ENCODE peak calls at places on chromosomes 11 and 22, in five cellular contexts. A is bronchial epithelial cell, V is psoas muscle, K is left ventricle myocardium inferior, C is epithelial cell of esophagus. M is an unnamed sample.
A peak's percentile ranks its signal among the peaks of the same experiment; 100 is the strongest.

GRCh38 chr11:73019448-73019847 is 122.7 kb downstream of the FCHSD2 start:
- DNase-seq in A (no peak), V (no peak), K (no peak), C (no peak), M (no peak)

GRCh38 chr11:66371627-66372415 is at the start of gene SLC29A2:
- DNase-seq in A (peak; percentile 49), V (peak; percentile 75), K (peak; percentile 73), C (peak; percentile 62), M (no peak)

GRCh38 chr22:39612811-39613548 is 42.4 kb downstream of the CACNA1I start:
- DNase-seq in A (no peak), V (no peak), K (no peak), C (no peak), M (no peak)

GRCh38 chr22:17093081-17093480 is 8.3 kb downstream of the IL17RA start:
- DNase-seq in A (no peak), V (no peak), K (no peak), C (no peak), M (no peak)

GRCh38 chr11:65491614-65492386 is 7.0 kb upstream of the MALAT1 start:
- DNase-seq in A (peak; percentile 83), V (peak; percentile 86), K (peak; percentile 79), C (peak; percentile 90), M (peak; percentile 93)

GRCh38 chr11:109845437-109845836 is 247.8 kb upstream of the ZC3H12C start:
- DNase-seq in A (no peak), V (peak; percentile 18), K (no peak), C (no peak), M (no peak)

GRCh38 chr11:104624021-104624420 is 274.2 kb downstream of the CASP12 start:
- DNase-seq in A (no peak), V (no peak), K (no peak), C (no peak), M (no peak)

GRCh38 chr11:17822021-17822781 is 87.6 kb downstream of the KCNC1 start:
- DNase-seq in A (peak; percentile 32), V (peak; percentile 24), K (peak; percentile 24), C (peak; percentile 47), M (no peak)

GRCh38 chr11:14418801-14419417 is 59.9 kb upstream of the RRAS2 start:
- DNase-seq in A (peak; percentile 61), V (no peak), K (no peak), C (peak; percentile 71), M (peak; percentile 6)

GRCh38 chr11:50423208-50423607 is 390.5 kb downstream of the OR4C45 start:
- DNase-seq in A (no peak), V (no peak), K (no peak), C (no peak), M (no peak)

GRCh38 chr22:48284671-48285070 is 1522.2 kb downstream of the TBC1D22A start:
- DNase-seq in A (no peak), V (no peak), K (no peak), C (no peak), M (no peak)

GRCh38 chr22:45294030-45294429 is 9.3 kb downstream of the UPK3A start:
- DNase-seq in A (no peak), V (no peak), K (no peak), C (no peak), M (no peak)

GRCh38 chr22:40668611-40669390 is 10.5 kb upstream of the MCHR1 start:
- DNase-seq in A (peak; percentile 89), V (no peak), K (no peak), C (peak; percentile 92), M (no peak)

GRCh38 chr11:92180664-92181251 is 43.9 kb upstream of the FAT3 start:
- DNase-seq in A (peak; percentile 53), V (no peak), K (no peak), C (peak; percentile 63), M (no peak)

GRCh38 chr11:121671276-121672168 is 218.8 kb upstream of the SORL1-AS1 start:
- DNase-seq in A (peak; percentile 15), V (no peak), K (no peak), C (no peak), M (peak; percentile 45)

GRCh38 chr22:29216873-29217666 is 11.4 kb downstream of the EMID1 start:
- DNase-seq in A (peak; percentile 29), V (peak; percentile 56), K (no peak), C (peak; percentile 74), M (no peak)

GRCh38 chr11:46616551-46617450 is at the start of gene HARBI1:
- DNase-seq in A (peak; percentile 83), V (peak; percentile 89), K (peak; percentile 90), C (peak; percentile 93), M (peak; percentile 48)

GRCh38 chr11:82995754-82996398 is 75.8 kb downstream of the RAB30 start:
- DNase-seq in A (peak; percentile 73), V (peak; percentile 57), K (no peak), C (peak; percentile 60), M (no peak)

GRCh38 chr11:75474240-75474639 is 41.2 kb upstream of the KLHL35 start:
- DNase-seq in A (no peak), V (no peak), K (no peak), C (no peak), M (no peak)

GRCh38 chr11:133605493-133605892 is 73.2 kb upstream of the OPCML start:
- DNase-seq in A (no peak), V (no peak), K (no peak), C (no peak), M (no peak)

GRCh38 chr22:46673205-46673604 is 53.0 kb downstream of the GRAMD4 start:
- DNase-seq in A (no peak), V (no peak), K (no peak), C (no peak), M (no peak)

GRCh38 chr22:31284756-31285155 is 7.5 kb downstream of the PIK3IP1 start:
- DNase-seq in A (no peak), V (no peak), K (no peak), C (no peak), M (no peak)

GRCh38 chr11:76455931-76456330 is 11.1 kb downstream of the EMSY start:
- DNase-seq in A (no peak), V (no peak), K (no peak), C (no peak), M (no peak)

GRCh38 chr11:75024764-75025211 is 36.1 kb downstream of the NEU3 start:
- DNase-seq in A (no peak), V (no peak), K (no peak), C (no peak), M (no peak)

GRCh38 chr11:2533642-2534115 is 88.9 kb downstream of the KCNQ1 start:
- DNase-seq in A (peak; percentile 78), V (peak; percentile 78), K (peak; percentile 78), C (peak; percentile 86), M (no peak)

GRCh38 chr11:104352036-104352435 is 188.1 kb upstream of the PDGFD start:
- DNase-seq in A (peak; percentile 79), V (no peak), K (no peak), C (peak; percentile 70), M (peak; percentile 69)

GRCh38 chr22:48450188-48450825 is 1377.4 kb downstream of the BRD1 start:
- DNase-seq in A (no peak), V (no peak), K (no peak), C (no peak), M (no peak)

GRCh38 chr11:44622721-44623258 is 57.3 kb downstream of the CD82 start:
- DNase-seq in A (no peak), V (no peak), K (no peak), C (peak; percentile 50), M (no peak)

GRCh38 chr22:32796865-32797573 is 4.5 kb upstream of the TIMP3 start:
- DNase-seq in A (peak; percentile 49), V (peak; percentile 70), K (peak; percentile 63), C (peak; percentile 66), M (no peak)

DNA sequence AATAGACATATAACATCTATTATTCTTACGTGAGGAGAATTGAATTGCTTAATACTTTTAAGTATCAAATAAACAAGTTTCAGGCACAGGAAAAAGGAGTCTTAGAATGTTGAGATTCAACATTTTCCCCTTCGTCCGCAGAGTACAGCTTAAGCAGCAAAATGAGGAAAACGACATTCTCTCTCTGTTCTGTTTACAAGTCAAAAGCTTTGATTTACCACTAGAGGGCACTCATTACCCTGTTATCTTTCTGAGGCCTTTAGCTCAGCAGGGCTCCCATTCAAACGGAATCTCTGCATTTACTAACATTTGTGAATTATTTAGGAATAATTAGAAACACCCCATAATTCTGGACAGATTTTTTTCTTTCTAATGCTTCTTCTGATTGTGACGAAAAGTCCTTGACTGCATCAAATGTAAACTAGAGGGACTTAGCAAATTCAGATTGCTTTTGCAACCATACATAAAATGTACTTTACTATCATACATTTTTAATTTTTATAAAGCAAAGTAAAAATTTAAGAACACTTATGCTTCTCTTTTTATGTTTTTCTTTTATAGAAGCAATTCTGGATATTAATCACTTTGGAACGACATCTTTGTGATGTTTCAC is 75.0 kb downstream of the JRKL start:
- DNase-seq in A (peak; percentile 77), V (no peak), K (no peak), C (peak; percentile 77), M (peak; percentile 52)
- H3K4me3 ChIP-seq in A (no peak overlapping the region), V (no peak overlapping the region), K (peak overlapping the region; percentile 57), C (no peak overlapping the region), M (no peak overlapping the region)

DNA sequence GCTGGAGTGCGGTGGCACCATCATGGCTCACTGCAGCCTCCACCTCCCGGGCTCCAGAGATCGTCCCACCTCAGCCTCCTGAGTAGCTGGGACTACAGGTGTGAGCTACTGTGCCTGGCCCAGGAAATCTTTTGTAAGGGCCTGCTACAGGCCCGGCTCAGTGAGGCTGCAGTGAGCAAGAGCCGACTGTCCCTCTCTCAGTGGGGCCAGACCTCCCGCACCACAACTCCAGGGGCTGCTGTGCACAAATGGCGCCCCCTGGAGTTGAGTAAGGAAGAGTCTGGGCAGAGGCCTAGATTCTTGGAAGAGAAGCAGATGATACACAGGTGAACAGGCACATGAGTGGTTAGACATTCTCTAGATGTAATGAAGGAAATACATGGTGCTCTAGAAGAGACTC is 7.0 kb downstream of the SERHL2 start:
- DNase-seq in A (peak; percentile 6), V (no peak), K (no peak), C (peak; percentile 33), M (no peak)
- TF ChIP-seq CTCF in A (peak; percentile 58), V (peak; percentile 35), K (peak; percentile 59), C (peak; percentile 43), M (peak; percentile 36)

GRCh38 chr11:62727007-62727832 is at the start of gene HNRNPUL2:
- DNase-seq in A (peak; percentile 93), V (peak; percentile 99), K (peak; percentile 99), C (peak; percentile 99), M (peak; percentile 96)

GRCh38 chr11:62726156-62727006 is 876 bp downstream of the HNRNPUL2 start:
- DNase-seq in A (no peak), V (peak; percentile 30), K (no peak), C (no peak), M (no peak)

GRCh38 chr11:62725686-62726085 is 1.6 kb downstream of the HNRNPUL2 start:
- DNase-seq in A (peak; percentile 35), V (no peak), K (no peak), C (peak; percentile 47), M (no peak)

GRCh38 chr11:62721994-62722393 is 5.3 kb downstream of the HNRNPUL2 start:
- DNase-seq in A (no peak), V (no peak), K (no peak), C (peak; percentile 30), M (no peak)

GRCh38 chr11:62724171-62724570 is 3.1 kb downstream of the HNRNPUL2 start:
- DNase-seq in A (no peak), V (no peak), K (no peak), C (no peak), M (no peak)
- H3K4me3 ChIP-seq in A (no peak overlapping the region), V (peak overlapping the region; percentile 76), K (peak overlapping the region; percentile 91), C (peak overlapping the region; percentile 94), M (no peak overlapping the region)

GRCh38 chr22:19912236-19912999 is 29.2 kb upstream of the COMT start:
- DNase-seq in A (peak; percentile 22), V (no peak), K (no peak), C (peak; percentile 43), M (no peak)
- TF ChIP-seq CTCF in A (no peak), V (no peak), K (no peak), C (no peak), M (no peak)

M was measured in LNCaP clone FGC.